ENCODE peak calls at places on chromosomes 3 and 15, in ten cellular contexts. F is DMS153; Z is activated naive CD8-positive, alpha-beta T cell treated with anti-CD3 and anti-CD28 coated beads, Interleukin-2, amount 50 U/mL, for 16 hours; C is activated CD4-positive, alpha-beta T cell treated with anti-CD3 and anti-CD28 coated beads for 48 hours; H is NCI-H1436; U is T-helper 9 cell; B is GM04504; N is frontal cortex; K is lower lobe of right lung; Y is RKO. T is an unnamed sample.

GRCh38 chr15:92012368-92012629 is 158.8 kb downstream of the SLCO3A1 start:
- DNase-seq in F (no peak), Z (no peak), C (peak), H (no peak), U (no peak), B (no peak), N (no peak), K (no peak), Y (no peak), T (peak)

GRCh38 chr3:14876942-14877341 is 58.2 kb downstream of the FGD5 start:
- DNase-seq in F (peak), Z (no peak), C (no peak), H (no peak), U (no peak), B (no peak), N (no peak), K (peak), Y (no peak), T (no peak)

GRCh38 chr3:37477275-37477674 is 302.9 kb upstream of the LRRFIP2 start:
- DNase-seq in F (no peak), Z (no peak), C (no peak), H (no peak), U (no peak), B (no peak), N (no peak), K (no peak), Y (no peak), T (no peak)

GRCh38 chr3:131401978-131402377 is 20.4 kb downstream of the NUDT16 start:
- DNase-seq in F (no peak), Z (no peak), C (no peak), H (no peak), U (no peak), B (no peak), N (no peak), K (no peak), Y (no peak), T (no peak)

GRCh38 chr3:67558429-67558828 is 96.0 kb downstream of the SUCLG2 start:
- DNase-seq in F (no peak), Z (no peak), C (no peak), H (no peak), U (no peak), B (peak), N (no peak), K (no peak), Y (no peak), T (no peak)

GRCh38 chr3:169886671-169887070 is 16.9 kb upstream of the LRRC31 start:
- DNase-seq in F (no peak), Z (no peak), C (no peak), H (no peak), U (no peak), B (peak), N (no peak), K (peak), Y (no peak), T (no peak)

GRCh38 chr3:127709320-127710060 is 36.7 kb downstream of the ABTB1 start:
- DNase-seq in F (no peak), Z (no peak), C (no peak), H (no peak), U (no peak), B (no peak), N (no peak), K (no peak), Y (no peak), T (no peak)

GRCh38 chr3:184981071-184981470 is 169.1 kb downstream of the VPS8 start:
- DNase-seq in F (no peak), Z (no peak), C (no peak), H (no peak), U (no peak), B (no peak), N (no peak), K (no peak), Y (no peak), T (peak)

GRCh38 chr15:48358229-48358641 is 27.0 kb downstream of the DUT start:
- DNase-seq in F (no peak), Z (no peak), C (no peak), H (peak), U (no peak), B (no peak), N (no peak), K (no peak), Y (peak), T (peak)

GRCh38 chr3:138219255-138219654 is 32.2 kb downstream of the ARMC8 start:
- DNase-seq in F (no peak), Z (no peak), C (no peak), H (no peak), U (no peak), B (no peak), N (no peak), K (no peak), Y (no peak), T (no peak)

GRCh38 chr3:3134750-3135448 is 8.2 kb downstream of the TRNT1 start:
- DNase-seq in F (no peak), Z (no peak), C (no peak), H (no peak), U (no peak), B (no peak), N (no peak), K (no peak), Y (peak), T (no peak)

GRCh38 chr15:51341366-51342248 is at the start of gene GLDN:
- DNase-seq in F (no peak), Z (no peak), C (no peak), H (peak), U (no peak), B (no peak), N (peak), K (peak), Y (no peak), T (peak)

T was measured in DMS53.